ENCODE peak calls at places on chromosomes 6 and 20, in eight cellular contexts. Y, D, T, F, X, O, W and M are unnamed samples.

GRCh38 chr20:19847383-19847782 is 89.3 kb downstream of the RIN2 start:
- ATAC-seq in Y (no peak), D (no peak), T (no peak), F (no peak), X (no peak), O (no peak), W (no peak), M (no peak)

GRCh38 chr20:31835554-31835953 is 9.8 kb downstream of the FOXS1 start:
- ATAC-seq in Y (peak; percentile 10), D (peak; percentile 25), T (peak; percentile 39), F (peak; percentile 12), X (no peak), O (no peak), W (no peak), M (peak; percentile 2)

GRCh38 chr6:45571159-45571558 is 193.4 kb upstream of the SUPT3H start:
- ATAC-seq in Y (no peak), D (no peak), T (no peak), F (no peak), X (no peak), O (no peak), W (no peak), M (no peak)

GRCh38 chr6:20632696-20633095 is 98.4 kb downstream of the CDKAL1 start:
- ATAC-seq in Y (no peak), D (no peak), T (no peak), F (no peak), X (no peak), O (no peak), W (no peak), M (no peak)

GRCh38 chr6:16482702-16483314 is 244.4 kb downstream of the GMPR start:
- ATAC-seq in Y (no peak), D (peak; percentile 38), T (no peak), F (no peak), X (no peak), O (no peak), W (no peak), M (no peak)

GRCh38 chr6:130222775-130223174 is at the start of gene SAMD3:
- ATAC-seq in Y (no peak), D (peak; percentile 34), T (no peak), F (no peak), X (no peak), O (no peak), W (no peak), M (no peak)

GRCh38 chr6:111642463-111643158 is 36.9 kb upstream of the TRAF3IP2 start:
- ATAC-seq in Y (peak; percentile 97), D (peak; percentile 95), T (peak; percentile 92), F (peak; percentile 89), X (peak; percentile 97), O (peak; percentile 93), W (peak; percentile 85), M (peak; percentile 76)

GRCh38 chr6:22361576-22361975 is 64.7 kb upstream of the PRL start:
- ATAC-seq in Y (no peak), D (no peak), T (no peak), F (no peak), X (no peak), O (no peak), W (no peak), M (no peak)

GRCh38 chr6:14817068-14817467 is 428.8 kb upstream of the JARID2 start:
- ATAC-seq in Y (no peak), D (no peak), T (no peak), F (no peak), X (no peak), O (no peak), W (no peak), M (no peak)

GRCh38 chr6:123636771-123637170 is at the start of gene TRDN:
- ATAC-seq in Y (no peak), D (no peak), T (no peak), F (no peak), X (no peak), O (peak; percentile 62), W (no peak), M (no peak)

GRCh38 chr6:4374231-4374630 is 238.9 kb upstream of the ECI2 start:
- ATAC-seq in Y (no peak), D (no peak), T (no peak), F (no peak), X (no peak), O (peak; percentile 57), W (no peak), M (no peak)
- TF ChIP-seq POLR2AphosphoS5 in Y (no peak), D (no peak), T (no peak), F (no peak), X (no peak), O (no peak), W (no peak), M (no peak)

DNA sequence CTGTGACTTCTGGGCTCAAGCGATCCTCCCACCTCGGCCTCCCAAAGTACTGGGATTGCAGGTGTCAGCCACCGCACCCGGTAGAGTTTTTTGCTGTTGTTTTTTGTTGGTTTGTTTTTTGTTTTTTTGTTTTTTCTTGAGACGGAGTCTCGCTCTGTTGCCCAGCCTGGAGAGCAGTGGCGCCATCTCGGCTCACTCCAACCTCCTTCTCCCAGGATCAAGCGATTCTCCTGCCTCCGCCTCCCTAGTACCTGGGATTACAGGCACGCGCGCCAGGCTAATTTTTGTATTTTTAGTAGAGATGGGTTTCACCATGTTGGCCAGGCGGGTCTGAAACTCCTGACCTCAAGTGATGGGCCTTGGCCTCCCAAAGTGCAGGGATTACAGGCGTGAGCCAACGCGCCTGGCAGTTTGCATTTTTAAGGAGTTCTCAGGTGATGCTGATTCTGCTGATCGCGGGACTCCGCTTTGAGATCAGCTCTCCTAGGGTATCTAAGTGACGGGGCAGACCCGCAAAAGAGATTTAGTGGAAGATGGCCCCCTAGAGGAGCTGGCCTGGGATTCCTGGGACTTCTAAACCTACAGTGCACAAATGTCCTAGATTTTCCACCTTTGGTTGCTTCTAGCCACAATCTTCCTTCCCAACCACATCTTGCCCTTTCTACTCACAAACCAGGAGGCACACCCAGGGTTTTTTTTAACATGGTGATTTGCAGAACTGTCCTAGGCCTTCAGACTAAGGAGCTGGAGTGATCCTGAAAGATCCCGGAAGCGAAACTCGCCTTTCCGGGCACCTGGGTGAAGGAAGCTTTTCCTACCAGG is 45.2 kb downstream of the DPPA5 start:
- ATAC-seq in Y (peak; percentile 52), D (no peak), T (peak; percentile 57), F (no peak), X (peak; percentile 68), O (peak; percentile 70), W (no peak), M (no peak)
- TF ChIP-seq CTCF in Y (peak; percentile 52), D (no peak), T (no peak), F (no peak), X (peak; percentile 34), O (peak; percentile 55), W (no peak), M (no peak)

DNA sequence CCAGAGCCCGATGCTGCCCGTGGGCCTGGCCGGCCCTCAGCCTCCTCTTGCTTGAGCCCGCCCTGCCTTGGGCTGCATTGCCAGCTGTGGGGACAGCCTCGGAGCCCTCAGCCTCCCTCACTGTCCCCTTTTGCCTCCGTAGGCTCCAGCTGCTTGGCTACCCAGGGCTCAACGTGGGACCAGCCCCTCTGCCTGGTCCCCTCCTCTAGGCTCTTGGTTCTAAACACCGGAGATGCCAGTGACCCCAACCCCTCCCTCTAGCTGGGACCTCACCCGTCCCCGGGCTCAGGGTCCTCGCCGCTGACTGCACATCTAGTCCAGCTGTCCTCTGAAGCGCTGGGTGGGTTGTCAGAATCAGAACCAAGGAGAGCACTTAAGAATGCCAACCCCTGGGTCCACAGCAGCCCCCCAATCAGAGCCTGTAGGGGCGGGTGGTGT is 345.2 kb downstream of the ZFAND3 start:
- ATAC-seq in Y (no peak), D (no peak), T (no peak), F (no peak), X (no peak), O (no peak), W (no peak), M (no peak)
- TF ChIP-seq POLR2AphosphoS5 in Y (no peak), D (no peak), T (no peak), F (no peak), X (no peak), O (no peak), W (no peak), M (no peak)

DNA sequence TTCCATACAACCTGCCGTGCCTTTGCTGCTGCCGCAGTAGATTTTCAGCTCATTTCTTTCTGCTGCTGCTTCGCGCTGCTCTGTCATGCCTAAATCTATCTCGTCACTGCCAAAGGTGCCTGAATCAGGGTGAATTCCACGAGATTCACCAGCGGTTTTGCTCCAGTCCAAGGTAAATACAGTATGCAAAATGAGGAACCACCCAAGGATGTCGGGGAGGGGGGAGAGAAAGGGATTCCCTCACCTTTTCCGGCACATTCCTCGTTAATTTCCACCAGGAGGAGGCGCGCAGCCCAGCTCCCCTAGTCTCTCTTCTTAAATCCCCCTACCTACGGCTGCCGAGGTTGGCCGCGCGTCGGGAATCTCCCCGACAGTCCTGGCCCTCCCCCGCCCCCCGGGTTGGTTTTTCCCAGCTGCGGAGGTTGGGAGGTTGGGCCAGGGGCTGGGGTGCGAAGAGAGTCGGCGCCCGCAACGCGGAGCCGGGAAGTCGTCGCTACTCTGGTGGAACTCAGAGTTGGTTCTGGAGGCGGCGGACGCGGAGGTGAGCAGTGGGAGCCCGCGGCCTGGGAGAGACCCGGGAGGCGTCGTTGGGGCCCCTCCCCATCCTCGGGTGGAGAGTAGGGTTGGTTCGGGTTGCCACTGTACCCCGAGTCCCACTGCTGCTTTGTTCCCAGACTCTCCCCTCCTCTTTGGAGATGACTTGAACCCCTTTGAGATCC is at the start of gene TPBG:
- ATAC-seq in Y (peak; percentile 74), D (peak; percentile 66), T (peak; percentile 84), F (peak; percentile 90), X (peak; percentile 91), O (peak; percentile 74), W (peak; percentile 84), M (peak; percentile 70)
- TF ChIP-seq CTCF in Y (peak; percentile 34), D (peak; percentile 15), T (peak; percentile 20), F (peak; percentile 59), X (no peak), O (peak; percentile 67), W (peak; percentile 8), M (peak; percentile 8)

GRCh38 chr6:154995241-154996162 is at the start of gene TIAM2:
- ATAC-seq in Y (peak; percentile 87), D (peak; percentile 64), T (peak; percentile 90), F (peak; percentile 82), X (no peak), O (peak; percentile 82), W (peak; percentile 47), M (peak; percentile 53)
- TF ChIP-seq POLR2AphosphoS5 in Y (peak; percentile 24), D (no peak), T (no peak), F (no peak), X (no peak), O (peak; percentile 72), W (no peak), M (no peak)